ENCODE peak calls at places on chromosomes 16 and 17, in seven cellular contexts. One of them, this sample, is unnamed.
A peak's percentile ranks its signal among the peaks of the same experiment; 100 is the strongest.

GRCh38 chr16:73125860-73126259 is 77.9 kb upstream of the ZFHX3 start:
- DNase-seq in adipocyte: peak; percentile 76
- DNase-seq in cardiac muscle cell: peak; percentile 90
- DNase-seq in HFF-Myc: peak; percentile 49
- DNase-seq in heart right ventricle: no peak
- DNase-seq in cardiac fibroblast: peak; percentile 90
- DNase-seq in GM23338: no peak
- DNase-seq in this sample: peak; percentile 56

GRCh38 chr17:80063815-80064585 is 27.6 kb downstream of the CCDC40 start:
- DNase-seq in heart right ventricle: peak; percentile 38
- DNase-seq in HFF-Myc: no peak
- DNase-seq in cardiac fibroblast: peak; percentile 68
- DNase-seq in GM23338: no peak
- DNase-seq in adipocyte: peak; percentile 9
- DNase-seq in cardiac muscle cell: peak; percentile 76
- DNase-seq in this sample: peak; percentile 89

GRCh38 chr17:20116683-20117309 is 107.6 kb downstream of the SPECC1 start:
- DNase-seq in heart right ventricle: no peak
- DNase-seq in GM23338: peak; percentile 89
- DNase-seq in cardiac fibroblast: peak; percentile 68
- DNase-seq in HFF-Myc: peak; percentile 15
- DNase-seq in adipocyte: peak; percentile 89
- DNase-seq in cardiac muscle cell: peak; percentile 65
- DNase-seq in this sample: peak; percentile 59

GRCh38 chr17:39800540-39800939 is 62.8 kb downstream of the GRB7 start:
- DNase-seq in GM23338: peak; percentile 22
- DNase-seq in adipocyte: no peak
- DNase-seq in cardiac fibroblast: no peak
- DNase-seq in cardiac muscle cell: no peak
- DNase-seq in HFF-Myc: no peak
- DNase-seq in heart right ventricle: no peak
- DNase-seq in this sample: no peak

GRCh38 chr16:85419503-85420408 is 193.4 kb upstream of the GSE1 start:
- DNase-seq in cardiac muscle cell: no peak
- DNase-seq in HFF-Myc: no peak
- DNase-seq in cardiac fibroblast: no peak
- DNase-seq in heart right ventricle: no peak
- DNase-seq in GM23338: no peak
- DNase-seq in adipocyte: no peak
- DNase-seq in this sample: no peak

GRCh38 chr17:1714980-1715802 is 5.0 kb upstream of the TLCD2 start:
- DNase-seq in HFF-Myc: no peak
- DNase-seq in adipocyte: peak; percentile 96
- DNase-seq in cardiac muscle cell: peak; percentile 96
- DNase-seq in GM23338: peak; percentile 74
- DNase-seq in cardiac fibroblast: peak; percentile 97
- DNase-seq in heart right ventricle: peak; percentile 92
- DNase-seq in this sample: peak; percentile 91

GRCh38 chr17:56956992-56957391 is 3.9 kb downstream of the COIL start:
- DNase-seq in GM23338: no peak
- DNase-seq in heart right ventricle: no peak
- DNase-seq in cardiac fibroblast: no peak
- DNase-seq in HFF-Myc: no peak
- DNase-seq in adipocyte: no peak
- DNase-seq in cardiac muscle cell: no peak
- DNase-seq in this sample: no peak

GRCh38 chr16:9311303-9311954 is 220.0 kb downstream of the HAPSTR1 start:
- DNase-seq in heart right ventricle: no peak
- DNase-seq in cardiac muscle cell: no peak
- DNase-seq in GM23338: peak; percentile 73
- DNase-seq in cardiac fibroblast: no peak
- DNase-seq in adipocyte: no peak
- DNase-seq in HFF-Myc: no peak
- DNase-seq in this sample: no peak

GRCh38 chr16:49503242-49504022 is 129.8 kb downstream of the C16orf78 start:
- DNase-seq in GM23338: no peak
- DNase-seq in adipocyte: no peak
- DNase-seq in cardiac muscle cell: no peak
- DNase-seq in HFF-Myc: no peak
- DNase-seq in cardiac fibroblast: no peak
- DNase-seq in heart right ventricle: no peak
- DNase-seq in this sample: no peak

GRCh38 chr16:89471225-89471624 is 19.1 kb downstream of the ANKRD11 start:
- DNase-seq in heart right ventricle: no peak
- DNase-seq in HFF-Myc: no peak
- DNase-seq in adipocyte: peak; percentile 72
- DNase-seq in cardiac fibroblast: peak; percentile 77
- DNase-seq in cardiac muscle cell: peak; percentile 83
- DNase-seq in GM23338: no peak
- DNase-seq in this sample: peak; percentile 84

GRCh38 chr17:49746791-49747490 is 17.0 kb downstream of the FAM117A start:
- DNase-seq in HFF-Myc: no peak
- DNase-seq in heart right ventricle: no peak
- DNase-seq in cardiac muscle cell: no peak
- DNase-seq in adipocyte: no peak
- DNase-seq in GM23338: peak; percentile 15
- DNase-seq in cardiac fibroblast: no peak
- DNase-seq in this sample: no peak
- H3K4me3 ChIP-seq in HFF-Myc: no peak overlapping the region
- H3K4me3 ChIP-seq in heart right ventricle: no peak overlapping the region
- H3K4me3 ChIP-seq in cardiac muscle cell: no peak overlapping the region
- H3K4me3 ChIP-seq in adipocyte: no peak overlapping the region
- H3K4me3 ChIP-seq in GM23338: no peak overlapping the region
- H3K4me3 ChIP-seq in cardiac fibroblast: no peak overlapping the region
- H3K4me3 ChIP-seq in this sample: no peak overlapping the region

GRCh38 chr16:51153275-51153991 is 2.4 kb upstream of the SALL1 start:
- DNase-seq in cardiac fibroblast: no peak
- DNase-seq in GM23338: peak; percentile 62
- DNase-seq in heart right ventricle: no peak
- DNase-seq in HFF-Myc: no peak
- DNase-seq in cardiac muscle cell: no peak
- DNase-seq in adipocyte: no peak
- DNase-seq in this sample: no peak

GRCh38 chr16:51154271-51155171 is 3.5 kb upstream of the SALL1 start:
- DNase-seq in HFF-Myc: no peak
- DNase-seq in GM23338: peak; percentile 81
- DNase-seq in cardiac fibroblast: no peak
- DNase-seq in cardiac muscle cell: no peak
- DNase-seq in heart right ventricle: no peak
- DNase-seq in adipocyte: no peak
- DNase-seq in this sample: no peak

GRCh38 chr16:51151951-51152663 is 1.0 kb upstream of the SALL1 start:
- DNase-seq in cardiac fibroblast: peak; percentile 89
- DNase-seq in cardiac muscle cell: peak; percentile 89
- DNase-seq in HFF-Myc: peak; percentile 72
- DNase-seq in heart right ventricle: peak; percentile 74
- DNase-seq in adipocyte: peak; percentile 87
- DNase-seq in GM23338: peak; percentile 88
- DNase-seq in this sample: peak; percentile 78

GRCh38 chr16:51151435-51151950 is 423 bp upstream of the SALL1 start:
- DNase-seq in GM23338: peak; percentile 92
- DNase-seq in adipocyte: peak; percentile 84
- DNase-seq in cardiac muscle cell: peak; percentile 89
- DNase-seq in cardiac fibroblast: peak; percentile 89
- DNase-seq in HFF-Myc: peak; percentile 63
- DNase-seq in heart right ventricle: peak; percentile 53
- DNase-seq in this sample: peak; percentile 68

DNA sequence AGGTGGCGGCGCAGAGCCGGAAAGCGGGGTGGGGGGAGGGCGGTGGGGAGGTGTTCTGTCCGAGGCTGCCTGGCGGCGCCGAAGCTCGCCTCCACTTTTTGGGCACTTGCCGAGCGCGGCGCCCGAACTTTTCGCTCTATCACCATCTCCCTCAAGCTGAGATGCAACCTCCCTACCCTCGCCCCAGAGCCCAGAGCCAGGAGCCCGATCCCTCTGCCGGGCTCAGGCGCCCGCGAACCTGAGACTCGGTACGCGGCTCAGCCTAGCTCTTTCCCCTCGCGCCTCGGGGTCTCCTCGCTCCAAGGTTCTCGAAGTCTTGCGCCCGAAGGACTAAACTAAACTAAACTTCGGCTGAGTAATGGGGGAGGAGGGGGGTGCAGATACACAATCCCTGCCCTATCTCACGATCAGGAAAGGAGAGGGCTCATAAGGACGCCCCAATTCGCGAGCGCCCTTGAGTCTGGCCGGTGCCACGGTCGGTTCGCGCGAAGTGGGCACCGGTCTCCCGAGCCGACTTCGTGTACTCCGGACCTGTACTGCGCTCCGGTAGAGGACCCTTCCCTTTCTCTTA is 1.7 kb upstream of the SALL1 start:
- DNase-seq in cardiac muscle cell: no peak
- DNase-seq in heart right ventricle: no peak
- DNase-seq in adipocyte: peak; percentile 54
- DNase-seq in cardiac fibroblast: no peak
- DNase-seq in GM23338: peak; percentile 71
- DNase-seq in HFF-Myc: no peak
- DNase-seq in this sample: peak; percentile 60
- H3K4me3 ChIP-seq in cardiac muscle cell: peak overlapping the region; percentile 68
- H3K4me3 ChIP-seq in heart right ventricle: peak overlapping the region; percentile 54
- H3K4me3 ChIP-seq in adipocyte: peak overlapping the region; percentile 87
- H3K4me3 ChIP-seq in cardiac fibroblast: peak overlapping the region; percentile 52
- H3K4me3 ChIP-seq in GM23338: peak overlapping the region; percentile 94
- H3K4me3 ChIP-seq in HFF-Myc: peak overlapping the region; percentile 85
- H3K4me3 ChIP-seq in this sample: peak overlapping the region; percentile 60

GRCh38 chr17:66826856-66827255 is 8.1 kb upstream of the CACNG5 start:
- DNase-seq in adipocyte: no peak
- DNase-seq in cardiac muscle cell: no peak
- DNase-seq in HFF-Myc: no peak
- DNase-seq in GM23338: no peak
- DNase-seq in heart right ventricle: no peak
- DNase-seq in cardiac fibroblast: no peak
- DNase-seq in this sample: no peak

GRCh38 chr17:66831383-66832220 is 3.3 kb upstream of the CACNG5 start:
- DNase-seq in heart right ventricle: no peak
- DNase-seq in HFF-Myc: no peak
- DNase-seq in adipocyte: no peak
- DNase-seq in GM23338: no peak
- DNase-seq in cardiac muscle cell: no peak
- DNase-seq in cardiac fibroblast: no peak
- DNase-seq in this sample: no peak

GRCh38 chr17:66829883-66830282 is 5.0 kb upstream of the CACNG5 start:
- DNase-seq in GM23338: peak; percentile 55
- DNase-seq in HFF-Myc: no peak
- DNase-seq in cardiac muscle cell: no peak
- DNase-seq in adipocyte: no peak
- DNase-seq in cardiac fibroblast: no peak
- DNase-seq in heart right ventricle: no peak
- DNase-seq in this sample: no peak

GRCh38 chr17:66830451-66830850 is 4.5 kb upstream of the CACNG5 start:
- DNase-seq in cardiac fibroblast: no peak
- DNase-seq in HFF-Myc: no peak
- DNase-seq in adipocyte: no peak
- DNase-seq in GM23338: peak; percentile 41
- DNase-seq in cardiac muscle cell: no peak
- DNase-seq in heart right ventricle: no peak
- DNase-seq in this sample: no peak

DNA sequence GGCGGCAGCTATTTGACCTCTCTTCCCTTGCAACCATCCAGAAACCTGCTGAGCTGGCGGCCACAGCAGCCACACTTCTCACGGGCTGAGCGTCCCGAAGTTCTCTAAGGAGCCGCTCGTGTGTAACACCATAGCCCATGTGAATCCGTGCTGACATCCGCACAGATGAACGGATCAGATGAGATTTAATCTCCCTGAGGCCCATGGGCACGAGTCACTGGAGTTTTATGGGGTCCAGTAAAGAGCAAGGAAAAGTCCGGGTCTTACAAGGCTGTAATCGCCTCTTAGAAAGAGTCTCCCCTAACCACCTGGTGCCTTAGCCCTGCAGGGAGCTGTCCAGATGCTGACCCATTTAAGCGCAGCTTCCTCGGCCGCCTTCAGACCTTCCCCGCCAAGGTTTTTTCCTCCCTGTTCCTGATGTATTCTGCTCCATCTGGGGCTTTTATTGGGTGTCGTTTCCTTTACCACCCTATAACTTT is 5.5 kb upstream of the CACNG5 start:
- DNase-seq in heart right ventricle: no peak
- DNase-seq in GM23338: peak; percentile 92
- DNase-seq in HFF-Myc: peak; percentile 19
- DNase-seq in adipocyte: peak; percentile 85
- DNase-seq in cardiac fibroblast: peak; percentile 77
- DNase-seq in cardiac muscle cell: peak; percentile 82
- DNase-seq in this sample: peak; percentile 74
- H3K4me3 ChIP-seq in heart right ventricle: no peak overlapping the region
- H3K4me3 ChIP-seq in GM23338: peak overlapping the region; percentile 33
- H3K4me3 ChIP-seq in HFF-Myc: no peak overlapping the region
- H3K4me3 ChIP-seq in adipocyte: no peak overlapping the region
- H3K4me3 ChIP-seq in cardiac fibroblast: no peak overlapping the region
- H3K4me3 ChIP-seq in cardiac muscle cell: no peak overlapping the region
- H3K4me3 ChIP-seq in this sample: no peak overlapping the region

GRCh38 chr17:51374220-51374619 is 113.9 kb downstream of the UTP18 start:
- DNase-seq in cardiac fibroblast: no peak
- DNase-seq in HFF-Myc: no peak
- DNase-seq in GM23338: peak; percentile 8
- DNase-seq in adipocyte: no peak
- DNase-seq in heart right ventricle: no peak
- DNase-seq in cardiac muscle cell: no peak
- DNase-seq in this sample: no peak

GRCh38 chr17:51373489-51374194 is 113.3 kb downstream of the UTP18 start:
- DNase-seq in heart right ventricle: no peak
- DNase-seq in cardiac fibroblast: no peak
- DNase-seq in cardiac muscle cell: no peak
- DNase-seq in HFF-Myc: no peak
- DNase-seq in adipocyte: no peak
- DNase-seq in GM23338: peak; percentile 37
- DNase-seq in this sample: no peak

GRCh38 chr17:51366866-51367265 is 106.5 kb downstream of the UTP18 start:
- DNase-seq in adipocyte: no peak
- DNase-seq in HFF-Myc: no peak
- DNase-seq in cardiac muscle cell: no peak
- DNase-seq in cardiac fibroblast: no peak
- DNase-seq in GM23338: no peak
- DNase-seq in heart right ventricle: no peak
- DNase-seq in this sample: no peak

GRCh38 chr17:51371732-51372151 is 111.4 kb downstream of the UTP18 start:
- DNase-seq in GM23338: peak; percentile 87
- DNase-seq in HFF-Myc: no peak
- DNase-seq in cardiac fibroblast: peak; percentile 56
- DNase-seq in adipocyte: peak; percentile 37
- DNase-seq in cardiac muscle cell: peak; percentile 70
- DNase-seq in heart right ventricle: no peak
- DNase-seq in this sample: peak; percentile 38

DNA sequence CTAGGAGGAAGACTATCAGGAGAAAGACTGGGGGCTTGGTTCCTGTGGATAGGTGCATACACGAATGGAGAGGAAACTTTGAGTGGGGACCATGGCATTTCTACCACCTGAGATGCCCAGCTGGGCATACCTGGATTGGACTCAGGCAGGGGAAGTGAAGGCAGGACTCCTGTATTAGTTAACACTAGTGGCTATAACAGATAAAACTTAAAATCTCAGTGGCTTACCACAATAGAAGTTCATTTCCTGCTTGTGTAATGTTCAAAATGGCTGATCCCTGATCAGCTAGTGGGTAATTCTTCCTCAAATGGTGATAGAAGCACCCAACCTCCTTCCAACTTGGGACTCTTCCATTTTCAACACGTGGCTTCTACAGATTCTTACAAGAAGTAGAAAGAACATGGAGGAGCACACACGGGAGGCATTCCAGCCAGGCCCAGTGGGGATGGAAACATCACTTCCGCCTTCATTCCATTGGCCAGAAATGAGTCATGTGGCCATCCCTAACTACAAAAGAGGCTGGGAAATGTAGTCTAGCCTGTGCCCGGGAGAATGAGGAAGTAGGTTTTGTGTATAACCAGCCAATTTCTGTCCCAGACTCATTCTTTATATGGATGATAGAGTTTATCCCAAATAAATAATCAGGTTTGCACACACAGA is 112.1 kb downstream of the UTP18 start:
- DNase-seq in cardiac fibroblast: peak; percentile 54
- DNase-seq in heart right ventricle: no peak
- DNase-seq in cardiac muscle cell: peak; percentile 79
- DNase-seq in adipocyte: peak; percentile 5
- DNase-seq in GM23338: peak; percentile 79
- DNase-seq in HFF-Myc: no peak
- DNase-seq in this sample: peak; percentile 17
- H3K4me3 ChIP-seq in cardiac fibroblast: no peak overlapping the region
- H3K4me3 ChIP-seq in heart right ventricle: no peak overlapping the region
- H3K4me3 ChIP-seq in cardiac muscle cell: no peak overlapping the region
- H3K4me3 ChIP-seq in adipocyte: peak overlapping the region; percentile 49
- H3K4me3 ChIP-seq in GM23338: peak overlapping the region; percentile 27
- H3K4me3 ChIP-seq in HFF-Myc: no peak overlapping the region
- H3K4me3 ChIP-seq in this sample: no peak overlapping the region